ENCODE peak calls at places on chromosomes 13 and 19, in four cellular contexts. E is tibial nerve, D is uterus, S is upper lobe of right lung. J is an unnamed sample.

GRCh38 chr19:36128392-36128736 is 11.5 kb upstream of the CAPNS1 start:
- DNase-seq in S (no peak), D (no peak), E (no peak), J (no peak)

GRCh38 chr13:30865131-30866009 is 40.7 kb upstream of the MEDAG start:
- DNase-seq in E (peak; percentile 52), S (peak; percentile 80), D (peak; percentile 88), J (peak; percentile 92)

GRCh38 chr19:49689133-49690072 is at the start of gene ADM5:
- DNase-seq in S (peak; percentile 80), D (peak; percentile 63), E (no peak), J (no peak)

GRCh38 chr13:110238795-110239194 is 68.2 kb downstream of the COL4A1 start:
- DNase-seq in D (no peak), S (no peak), E (no peak), J (no peak)

GRCh38 chr13:93800342-93800741 is 573.7 kb downstream of the GPC6 start:
- DNase-seq in D (no peak), S (no peak), E (no peak), J (no peak)

GRCh38 chr13:80481589-80481988 is 140.7 kb upstream of the SPRY2 start:
- DNase-seq in D (no peak), E (no peak), S (no peak), J (no peak)

GRCh38 chr19:50772408-50773311 is 2.4 kb downstream of the GPR32 start:
- DNase-seq in D (no peak), S (no peak), E (no peak), J (no peak)

GRCh38 chr19:49436381-49437017 is 4.8 kb downstream of the SLC17A7 start:
- DNase-seq in D (no peak), S (no peak), E (no peak), J (no peak)

GRCh38 chr13:95723428-95723827 is 46.5 kb downstream of the DNAJC3 start:
- DNase-seq in D (no peak), E (no peak), S (no peak), J (no peak)

GRCh38 chr19:41859618-41860418 is at the start of gene RPS19:
- DNase-seq in D (peak; percentile 98), E (peak; percentile 98), S (peak; percentile 99), J (peak; percentile 99)

GRCh38 chr19:4352701-4353121 is 9.3 kb downstream of the MPND start:
- DNase-seq in S (no peak), D (peak; percentile 57), E (no peak), J (peak; percentile 75)

GRCh38 chr19:55341191-55342043 is 1.7 kb downstream of the KMT5C start:
- DNase-seq in E (peak; percentile 51), D (peak; percentile 71), S (peak; percentile 91), J (peak; percentile 87)

GRCh38 chr13:110070511-110071120 is 236.3 kb downstream of the COL4A1 start:
- DNase-seq in D (peak; percentile 43), S (no peak), E (no peak), J (no peak)

GRCh38 chr19:7789447-7789846 is 26.4 kb downstream of the CLEC4M start:
- DNase-seq in D (no peak), E (no peak), S (no peak), J (peak; percentile 41)

GRCh38 chr19:51450730-51451307 is 7.4 kb downstream of the SIGLEC8 start:
- DNase-seq in D (no peak), E (no peak), S (no peak), J (no peak)

GRCh38 chr19:52307275-52307674 is 10.3 kb downstream of the ZNF480 start:
- DNase-seq in S (no peak), E (no peak), D (no peak), J (no peak)

GRCh38 chr13:50448535-50448981 is 394.9 kb downstream of the DLEU7 start:
- DNase-seq in E (no peak), S (no peak), D (no peak), J (no peak)

GRCh38 chr13:37109080-37109678 is 3.7 kb upstream of the CSNK1A1L start:
- DNase-seq in E (no peak), D (no peak), S (no peak), J (no peak)

GRCh38 chr13:20442798-20443381 is 82.8 kb downstream of the CRYL1 start:
- DNase-seq in S (no peak), E (no peak), D (no peak), J (peak; percentile 89)

GRCh38 chr19:30895946-30896345 is 453.3 kb downstream of the TSHZ3 start:
- DNase-seq in D (no peak), S (no peak), E (no peak), J (no peak)

GRCh38 chr13:112450118-112450517 is 74.0 kb downstream of the SPACA7 start:
- DNase-seq in E (no peak), D (no peak), S (no peak), J (no peak)

GRCh38 chr19:30593358-30593757 is 221.2 kb downstream of the ZNF536 start:
- DNase-seq in E (no peak), D (no peak), S (no peak), J (no peak)

GRCh38 chr13:110323986-110324749 is 17.1 kb downstream of the COL4A2 start:
- DNase-seq in E (no peak), D (peak; percentile 20), S (no peak), J (no peak)

GRCh38 chr19:47215581-47215980 is 15.4 kb downstream of the BBC3 start:
- DNase-seq in E (no peak), S (no peak), D (no peak), J (no peak)

GRCh38 chr13:110089100-110089499 is 217.9 kb downstream of the COL4A1 start:
- DNase-seq in D (no peak), S (no peak), E (no peak), J (no peak)

DNA sequence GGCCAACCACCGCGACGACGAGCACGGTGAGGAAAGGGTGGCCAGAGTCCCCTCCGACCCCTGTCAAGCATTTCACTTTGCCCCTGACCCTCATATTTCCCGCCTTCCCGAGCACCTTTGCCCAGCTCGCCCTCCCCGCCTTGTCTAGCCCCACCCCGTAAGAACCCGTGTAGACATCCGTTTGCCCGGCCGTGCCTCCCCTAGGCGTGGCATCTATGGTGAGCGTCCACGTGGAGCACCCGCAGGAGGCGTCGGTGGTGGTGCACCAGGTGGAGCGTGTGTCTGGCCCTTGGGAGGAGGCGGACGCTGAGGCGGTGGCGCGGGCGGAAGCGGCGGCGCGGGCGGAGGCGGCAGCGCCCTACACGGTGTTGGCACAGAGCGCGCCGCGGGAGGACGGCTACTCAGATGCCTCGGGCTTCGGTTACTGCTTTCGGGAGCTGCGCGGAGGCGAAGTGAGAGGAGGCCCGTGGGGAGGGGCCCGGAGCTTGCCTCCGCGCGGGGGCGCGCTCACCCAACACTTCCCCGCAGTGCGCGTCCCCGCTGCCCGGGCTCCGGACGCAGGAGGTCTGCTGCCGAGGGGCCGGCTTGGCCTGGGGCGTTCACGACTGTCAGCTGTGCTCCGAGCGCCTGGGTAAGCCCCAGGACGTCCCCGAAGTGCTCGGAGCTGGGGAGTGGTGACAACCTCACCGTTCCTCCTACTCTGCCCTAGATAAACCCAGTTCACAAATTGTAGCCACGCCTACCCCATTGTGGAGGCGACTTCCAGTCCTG is 4.2 kb downstream of the LTBP4 start:
- DNase-seq in E (peak; percentile 61), S (peak; percentile 92), D (peak; percentile 67), J (peak; percentile 95)
- H3K4me1 ChIP-seq in E (peaks cover 95% of the 10 kb centered on the region), S (peaks cover 51% of the 10 kb centered on the region), D (peaks cover 33% of the 10 kb centered on the region), J (peaks cover 32% of the 10 kb centered on the region)

DNA sequence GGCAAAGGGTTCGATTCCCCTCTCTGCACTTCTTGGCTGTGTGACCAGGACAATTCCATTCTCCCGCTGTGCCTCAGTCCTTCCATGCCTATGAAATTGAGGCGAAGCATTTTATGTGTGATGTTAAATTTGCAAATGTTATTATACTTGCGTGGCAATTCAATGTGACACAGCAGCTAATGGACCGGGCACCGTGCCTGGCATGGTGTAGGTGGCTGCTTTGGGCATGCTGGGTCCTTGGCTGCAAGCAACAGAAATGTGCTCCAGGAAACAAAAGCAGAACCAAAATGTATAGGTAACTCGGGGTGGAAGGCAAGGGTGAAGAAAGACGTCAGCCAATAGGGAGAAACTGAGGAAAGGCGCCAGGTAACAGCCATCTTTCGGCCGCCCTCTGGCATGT is 37.1 kb downstream of the TINCR start:
- DNase-seq in S (no peak), E (no peak), D (no peak), J (no peak)
- H3K36me3 ChIP-seq in S (no peaks in the 10 kb centered on the region), E (no peaks in the 10 kb centered on the region), D (no peaks in the 10 kb centered on the region), J (no peaks in the 10 kb centered on the region)

GRCh38 chr19:12521996-12522395 is 29.3 kb downstream of the ZNF564 start:
- DNase-seq in S (no peak), E (no peak), D (no peak), J (no peak)
- H3K9me3 ChIP-seq in S (peaks cover 80% of the 10 kb centered on the region), E (peaks cover 95% of the 10 kb centered on the region), D (no peaks in the 10 kb centered on the region), J (peaks cover 23% of the 10 kb centered on the region)

GRCh38 chr19:17107546-17108452 is 32.2 kb downstream of the MYO9B start:
- DNase-seq in D (peak; percentile 96), E (peak; percentile 48), S (peak; percentile 78), J (peak; percentile 94)
- H3K4me1 ChIP-seq in D (peaks cover 11% of the 10 kb centered on the region), E (peaks cover 66% of the 10 kb centered on the region), S (peaks cover 25% of the 10 kb centered on the region), J (no peaks in the 10 kb centered on the region)

GRCh38 chr19:1082928-1083816 is 12.0 kb downstream of the POLR2E start:
- DNase-seq in E (no peak), D (no peak), S (peak; percentile 65), J (peak; percentile 84)

GRCh38 chr19:1080360-1081161 is 13.6 kb downstream of the ARHGAP45 start:
- DNase-seq in E (no peak), S (peak; percentile 66), D (no peak), J (peak; percentile 85)

GRCh38 chr19:1084024-1084868 is 10.9 kb downstream of the POLR2E start:
- DNase-seq in E (no peak), D (no peak), S (peak; percentile 67), J (peak; percentile 79)

GRCh38 chr19:1081301-1082164 is 13.6 kb downstream of the POLR2E start:
- DNase-seq in E (no peak), S (peak; percentile 72), D (no peak), J (peak; percentile 87)

DNA sequence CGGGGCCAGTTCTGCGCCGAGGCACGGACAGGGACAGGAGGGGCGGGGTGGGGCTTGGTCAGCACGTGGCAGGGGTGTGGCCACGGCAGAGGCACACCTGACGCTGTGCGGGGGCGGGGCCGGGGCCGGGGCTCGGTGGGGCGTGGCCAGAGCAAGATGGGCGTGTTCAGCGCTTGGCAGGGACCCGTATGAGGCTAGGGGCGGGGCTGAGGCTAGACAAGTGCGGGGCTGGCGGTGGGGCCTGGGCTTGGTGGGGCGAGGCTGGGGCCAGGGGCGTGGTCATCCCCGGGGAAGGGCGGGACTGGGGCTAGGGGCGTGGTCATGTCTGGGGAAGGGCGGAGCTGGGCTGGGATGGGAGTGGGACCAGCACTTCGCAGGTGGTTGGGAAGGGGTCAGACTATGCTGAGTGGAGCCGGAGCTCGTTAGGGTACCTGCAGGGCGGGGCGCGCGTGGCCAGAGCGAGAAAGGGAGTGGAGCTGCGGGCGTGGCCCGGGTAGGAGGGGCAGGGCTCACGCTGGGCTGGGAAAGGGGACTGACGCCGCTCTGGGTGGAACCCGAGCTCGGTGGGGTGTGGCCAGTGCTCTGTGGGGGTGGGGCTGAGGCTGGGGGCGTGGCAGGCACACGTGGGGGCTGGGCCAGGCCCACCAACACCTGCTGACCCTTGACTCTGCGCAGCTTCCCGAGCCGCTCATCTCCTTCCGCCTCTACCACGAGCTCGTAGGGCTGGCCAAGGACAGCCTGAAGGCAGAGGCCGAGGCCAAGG is 12.8 kb downstream of the POLR2E start:
- DNase-seq in E (no peak), D (no peak), S (peak; percentile 96), J (peak; percentile 97)
- H3K36me3 ChIP-seq in E (no peaks in the 10 kb centered on the region), D (no peaks in the 10 kb centered on the region), S (peaks cover 62% of the 10 kb centered on the region), J (no peaks in the 10 kb centered on the region)

GRCh38 chr19:10006335-10006708 is 4.0 kb downstream of the COL5A3 start:
- DNase-seq in D (peak; percentile 66), E (no peak), S (no peak), J (no peak)
- H3K9me3 ChIP-seq in D (no peaks in the 10 kb centered on the region), E (no peaks in the 10 kb centered on the region), S (no peaks in the 10 kb centered on the region), J (no peaks in the 10 kb centered on the region)

GRCh38 chr19:2608602-2608922 is 93.9 kb downstream of the GNG7 start:
- DNase-seq in D (no peak), E (no peak), S (no peak), J (no peak)
- H3K4me1 ChIP-seq in D (no peaks in the 10 kb centered on the region), E (peaks cover 20% of the 10 kb centered on the region), S (peaks cover 16% of the 10 kb centered on the region), J (peaks cover 5% of the 10 kb centered on the region)

J was measured in kidney.